ENCODE peak calls at places on chromosomes 12 and 14, in ten cellular contexts. One of them, this sample, is unnamed.

GRCh38 chr14:64539186-64539552 is 1.4 kb upstream of the HSPA2 start:
- DNase-seq in IMR-90: no peak
- DNase-seq in ELF-1: no peak
- DNase-seq in fibroblast of pulmonary artery: no peak
- DNase-seq in iris pigment epithelial cell: no peak
- DNase-seq in neuronal stem cell: no peak
- DNase-seq in NCI-H1092 treated with DMSO at 0.1 percent for 48 hours: no peak
- DNase-seq in Karpas-422: no peak
- DNase-seq in cardiac muscle cell: no peak
- DNase-seq in HCEC 1CT: peak; percentile 32
- DNase-seq in this sample: no peak

GRCh38 chr12:68317047-68317667 is 15.0 kb downstream of the MDM1 start:
- DNase-seq in IMR-90: peak; percentile 68
- DNase-seq in ELF-1: no peak
- DNase-seq in fibroblast of pulmonary artery: peak; percentile 81
- DNase-seq in iris pigment epithelial cell: peak; percentile 54
- DNase-seq in neuronal stem cell: no peak
- DNase-seq in NCI-H1092 treated with DMSO at 0.1 percent for 48 hours: peak; percentile 20
- DNase-seq in Karpas-422: peak; percentile 84
- DNase-seq in cardiac muscle cell: peak; percentile 77
- DNase-seq in HCEC 1CT: peak; percentile 55
- DNase-seq in this sample: peak; percentile 72

GRCh38 chr12:14892726-14893442 is 7.2 kb upstream of the MGP start:
- DNase-seq in IMR-90: peak; percentile 2
- DNase-seq in ELF-1: no peak
- DNase-seq in fibroblast of pulmonary artery: peak; percentile 71
- DNase-seq in iris pigment epithelial cell: peak; percentile 40
- DNase-seq in neuronal stem cell: no peak
- DNase-seq in NCI-H1092 treated with DMSO at 0.1 percent for 48 hours: peak; percentile 9
- DNase-seq in Karpas-422: no peak
- DNase-seq in cardiac muscle cell: peak; percentile 74
- DNase-seq in HCEC 1CT: peak; percentile 45
- DNase-seq in this sample: peak; percentile 15

GRCh38 chr12:70831538-70831937 is 89.0 kb downstream of the PTPRR start:
- DNase-seq in IMR-90: peak; percentile 4
- DNase-seq in ELF-1: no peak
- DNase-seq in fibroblast of pulmonary artery: peak; percentile 14
- DNase-seq in iris pigment epithelial cell: peak; percentile 12
- DNase-seq in neuronal stem cell: no peak
- DNase-seq in NCI-H1092 treated with DMSO at 0.1 percent for 48 hours: no peak
- DNase-seq in Karpas-422: no peak
- DNase-seq in cardiac muscle cell: peak; percentile 27
- DNase-seq in HCEC 1CT: peak; percentile 43
- DNase-seq in this sample: no peak

GRCh38 chr14:67240168-67240932 is 885 bp upstream of the PALS1 start:
- DNase-seq in IMR-90: peak; percentile 11
- DNase-seq in ELF-1: peak; percentile 65
- DNase-seq in fibroblast of pulmonary artery: peak; percentile 22
- DNase-seq in iris pigment epithelial cell: no peak
- DNase-seq in neuronal stem cell: no peak
- DNase-seq in NCI-H1092 treated with DMSO at 0.1 percent for 48 hours: peak; percentile 64
- DNase-seq in Karpas-422: peak; percentile 65
- DNase-seq in cardiac muscle cell: peak; percentile 27
- DNase-seq in HCEC 1CT: peak; percentile 38
- DNase-seq in this sample: peak; percentile 31

GRCh38 chr14:58899317-58899713 is 261.6 kb downstream of the DACT1 start:
- DNase-seq in IMR-90: peak; percentile 92
- DNase-seq in ELF-1: no peak
- DNase-seq in fibroblast of pulmonary artery: peak; percentile 87
- DNase-seq in iris pigment epithelial cell: peak; percentile 92
- DNase-seq in neuronal stem cell: no peak
- DNase-seq in NCI-H1092 treated with DMSO at 0.1 percent for 48 hours: no peak
- DNase-seq in Karpas-422: no peak
- DNase-seq in cardiac muscle cell: peak; percentile 85
- DNase-seq in HCEC 1CT: peak; percentile 89
- DNase-seq in this sample: no peak

GRCh38 chr12:50187084-50187900 is 20.1 kb upstream of the CERS5 start:
- DNase-seq in IMR-90: peak; percentile 94
- DNase-seq in ELF-1: no peak
- DNase-seq in fibroblast of pulmonary artery: peak; percentile 91
- DNase-seq in iris pigment epithelial cell: peak; percentile 94
- DNase-seq in neuronal stem cell: no peak
- DNase-seq in NCI-H1092 treated with DMSO at 0.1 percent for 48 hours: no peak
- DNase-seq in Karpas-422: no peak
- DNase-seq in cardiac muscle cell: peak; percentile 93
- DNase-seq in HCEC 1CT: peak; percentile 76
- DNase-seq in this sample: no peak

GRCh38 chr12:84986586-84986985 is 49.5 kb downstream of the TSPAN19 start:
- DNase-seq in IMR-90: peak; percentile 16
- DNase-seq in ELF-1: no peak
- DNase-seq in fibroblast of pulmonary artery: no peak
- DNase-seq in iris pigment epithelial cell: no peak
- DNase-seq in neuronal stem cell: no peak
- DNase-seq in NCI-H1092 treated with DMSO at 0.1 percent for 48 hours: peak; percentile 42
- DNase-seq in Karpas-422: no peak
- DNase-seq in cardiac muscle cell: no peak
- DNase-seq in HCEC 1CT: no peak
- DNase-seq in this sample: no peak

GRCh38 chr14:69284170-69284569 is 24.2 kb downstream of the GALNT16 start:
- DNase-seq in IMR-90: no peak
- DNase-seq in ELF-1: no peak
- DNase-seq in fibroblast of pulmonary artery: no peak
- DNase-seq in iris pigment epithelial cell: no peak
- DNase-seq in neuronal stem cell: no peak
- DNase-seq in NCI-H1092 treated with DMSO at 0.1 percent for 48 hours: no peak
- DNase-seq in Karpas-422: no peak
- DNase-seq in cardiac muscle cell: no peak
- DNase-seq in HCEC 1CT: no peak
- DNase-seq in this sample: no peak

GRCh38 chr12:30926243-30927209 is at the start of gene TSPAN11:
- DNase-seq in IMR-90: peak; percentile 26
- DNase-seq in ELF-1: peak; percentile 54
- DNase-seq in fibroblast of pulmonary artery: peak; percentile 21
- DNase-seq in iris pigment epithelial cell: peak; percentile 48
- DNase-seq in neuronal stem cell: peak; percentile 80
- DNase-seq in NCI-H1092 treated with DMSO at 0.1 percent for 48 hours: peak; percentile 57
- DNase-seq in Karpas-422: no peak
- DNase-seq in cardiac muscle cell: peak; percentile 47
- DNase-seq in HCEC 1CT: no peak
- DNase-seq in this sample: no peak

GRCh38 chr12:10636611-10637010 is 23.2 kb upstream of the MAGOHB start:
- DNase-seq in IMR-90: no peak
- DNase-seq in ELF-1: peak; percentile 31
- DNase-seq in fibroblast of pulmonary artery: no peak
- DNase-seq in iris pigment epithelial cell: no peak
- DNase-seq in neuronal stem cell: no peak
- DNase-seq in NCI-H1092 treated with DMSO at 0.1 percent for 48 hours: no peak
- DNase-seq in Karpas-422: no peak
- DNase-seq in cardiac muscle cell: no peak
- DNase-seq in HCEC 1CT: no peak
- DNase-seq in this sample: no peak

GRCh38 chr12:10362325-10362724 is 27.5 kb downstream of the KLRK1 start:
- DNase-seq in IMR-90: no peak
- DNase-seq in ELF-1: no peak
- DNase-seq in fibroblast of pulmonary artery: no peak
- DNase-seq in iris pigment epithelial cell: no peak
- DNase-seq in neuronal stem cell: no peak
- DNase-seq in NCI-H1092 treated with DMSO at 0.1 percent for 48 hours: peak; percentile 3
- DNase-seq in Karpas-422: no peak
- DNase-seq in cardiac muscle cell: no peak
- DNase-seq in HCEC 1CT: no peak
- DNase-seq in this sample: no peak

GRCh38 chr12:38585090-38585489 is 268.5 kb downstream of the ALG10B start:
- DNase-seq in IMR-90: no peak
- DNase-seq in ELF-1: no peak
- DNase-seq in fibroblast of pulmonary artery: no peak
- DNase-seq in iris pigment epithelial cell: no peak
- DNase-seq in neuronal stem cell: no peak
- DNase-seq in NCI-H1092 treated with DMSO at 0.1 percent for 48 hours: no peak
- DNase-seq in Karpas-422: no peak
- DNase-seq in cardiac muscle cell: no peak
- DNase-seq in HCEC 1CT: no peak
- DNase-seq in this sample: no peak

GRCh38 chr12:103801709-103802585 is 39.1 kb downstream of the NT5DC3 start:
- DNase-seq in IMR-90: peak; percentile 81
- DNase-seq in ELF-1: no peak
- DNase-seq in fibroblast of pulmonary artery: peak; percentile 35
- DNase-seq in iris pigment epithelial cell: peak; percentile 56
- DNase-seq in neuronal stem cell: no peak
- DNase-seq in NCI-H1092 treated with DMSO at 0.1 percent for 48 hours: no peak
- DNase-seq in Karpas-422: no peak
- DNase-seq in cardiac muscle cell: peak; percentile 70
- DNase-seq in HCEC 1CT: no peak
- DNase-seq in this sample: no peak

GRCh38 chr14:77663289-77663688 is 44.5 kb downstream of the ALKBH1 start:
- DNase-seq in IMR-90: peak; percentile 38
- DNase-seq in ELF-1: peak; percentile 63
- DNase-seq in fibroblast of pulmonary artery: peak; percentile 52
- DNase-seq in iris pigment epithelial cell: peak; percentile 72
- DNase-seq in neuronal stem cell: no peak
- DNase-seq in NCI-H1092 treated with DMSO at 0.1 percent for 48 hours: no peak
- DNase-seq in Karpas-422: no peak
- DNase-seq in cardiac muscle cell: no peak
- DNase-seq in HCEC 1CT: no peak
- DNase-seq in this sample: no peak

GRCh38 chr12:47725091-47725772 is at the start of gene ENDOU:
- DNase-seq in IMR-90: no peak
- DNase-seq in ELF-1: no peak
- DNase-seq in fibroblast of pulmonary artery: no peak
- DNase-seq in iris pigment epithelial cell: no peak
- DNase-seq in neuronal stem cell: no peak
- DNase-seq in NCI-H1092 treated with DMSO at 0.1 percent for 48 hours: no peak
- DNase-seq in Karpas-422: no peak
- DNase-seq in cardiac muscle cell: no peak
- DNase-seq in HCEC 1CT: no peak
- DNase-seq in this sample: no peak

GRCh38 chr14:54807881-54808280 is 94.7 kb downstream of the GCH1 start:
- DNase-seq in IMR-90: no peak
- DNase-seq in ELF-1: no peak
- DNase-seq in fibroblast of pulmonary artery: no peak
- DNase-seq in iris pigment epithelial cell: no peak
- DNase-seq in neuronal stem cell: no peak
- DNase-seq in NCI-H1092 treated with DMSO at 0.1 percent for 48 hours: no peak
- DNase-seq in Karpas-422: no peak
- DNase-seq in cardiac muscle cell: no peak
- DNase-seq in HCEC 1CT: no peak
- DNase-seq in this sample: no peak

GRCh38 chr12:15669256-15669948 is 119.8 kb downstream of the EPS8 start:
- DNase-seq in IMR-90: peak; percentile 72
- DNase-seq in ELF-1: no peak
- DNase-seq in fibroblast of pulmonary artery: no peak
- DNase-seq in iris pigment epithelial cell: no peak
- DNase-seq in neuronal stem cell: no peak
- DNase-seq in NCI-H1092 treated with DMSO at 0.1 percent for 48 hours: no peak
- DNase-seq in Karpas-422: no peak
- DNase-seq in cardiac muscle cell: no peak
- DNase-seq in HCEC 1CT: peak; percentile 26
- DNase-seq in this sample: no peak

GRCh38 chr12:114504311-114504710 is 98.4 kb upstream of the TBX5 start:
- DNase-seq in IMR-90: peak; percentile 44
- DNase-seq in ELF-1: no peak
- DNase-seq in fibroblast of pulmonary artery: no peak
- DNase-seq in iris pigment epithelial cell: no peak
- DNase-seq in neuronal stem cell: no peak
- DNase-seq in NCI-H1092 treated with DMSO at 0.1 percent for 48 hours: no peak
- DNase-seq in Karpas-422: no peak
- DNase-seq in cardiac muscle cell: no peak
- DNase-seq in HCEC 1CT: no peak
- DNase-seq in this sample: no peak

GRCh38 chr14:92309968-92310367 is 13.0 kb upstream of the SLC24A4 start:
- DNase-seq in IMR-90: no peak
- DNase-seq in ELF-1: no peak
- DNase-seq in fibroblast of pulmonary artery: no peak
- DNase-seq in iris pigment epithelial cell: no peak
- DNase-seq in neuronal stem cell: no peak
- DNase-seq in NCI-H1092 treated with DMSO at 0.1 percent for 48 hours: no peak
- DNase-seq in Karpas-422: no peak
- DNase-seq in cardiac muscle cell: no peak
- DNase-seq in HCEC 1CT: no peak
- DNase-seq in this sample: no peak

GRCh38 chr14:21748869-21749303 is 75.3 kb upstream of the OR4E1 start:
- DNase-seq in IMR-90: peak; percentile 31
- DNase-seq in ELF-1: peak; percentile 47
- DNase-seq in fibroblast of pulmonary artery: peak; percentile 56
- DNase-seq in iris pigment epithelial cell: peak; percentile 67
- DNase-seq in neuronal stem cell: peak; percentile 49
- DNase-seq in NCI-H1092 treated with DMSO at 0.1 percent for 48 hours: peak; percentile 31
- DNase-seq in Karpas-422: peak; percentile 86
- DNase-seq in cardiac muscle cell: peak; percentile 64
- DNase-seq in HCEC 1CT: peak; percentile 56
- DNase-seq in this sample: peak; percentile 43

GRCh38 chr12:630656-631632 is 32.3 kb downstream of the NINJ2 start:
- DNase-seq in IMR-90: no peak
- DNase-seq in ELF-1: peak; percentile 87
- DNase-seq in fibroblast of pulmonary artery: no peak
- DNase-seq in iris pigment epithelial cell: no peak
- DNase-seq in neuronal stem cell: no peak
- DNase-seq in NCI-H1092 treated with DMSO at 0.1 percent for 48 hours: no peak
- DNase-seq in Karpas-422: peak; percentile 95
- DNase-seq in cardiac muscle cell: no peak
- DNase-seq in HCEC 1CT: no peak
- DNase-seq in this sample: no peak

GRCh38 chr12:29510591-29511174 is 13.2 kb upstream of the OVCH1 start:
- DNase-seq in IMR-90: no peak
- DNase-seq in ELF-1: no peak
- DNase-seq in fibroblast of pulmonary artery: no peak
- DNase-seq in iris pigment epithelial cell: no peak
- DNase-seq in neuronal stem cell: no peak
- DNase-seq in NCI-H1092 treated with DMSO at 0.1 percent for 48 hours: no peak
- DNase-seq in Karpas-422: no peak
- DNase-seq in cardiac muscle cell: no peak
- DNase-seq in HCEC 1CT: no peak
- DNase-seq in this sample: no peak